ENCODE peak calls at places on chromosome 9, in ten cellular contexts. L is HTR-8/SVneo; Q is sciatic nerve; Z is HT1080; G is stimulated activated CD4-positive, alpha-beta T cell treated with anti-CD3 and anti-CD28 coated beads, Interleukin-1b, Interleukin-23, amount 100 ng/mL, for 48 hours; M is psoas muscle; B is B cell; N is heart left ventricle; X is EL; R is Right ventricle myocardium inferior. W is an unnamed sample.

GRCh38 chr9:99389087-99390033 is 167.3 kb downstream of the SEC61B start:
- DNase-seq in X (peak), Q (no peak), N (no peak), G (no peak), Z (peak), L (no peak), M (no peak), R (no peak), B (no peak), W (no peak)

GRCh38 chr9:27377811-27378345 is 80.9 kb upstream of the EQTN start:
- DNase-seq in Q (no peak), M (no peak), R (no peak), L (no peak), Z (no peak), N (no peak), X (no peak), G (no peak), B (peak), W (no peak)

GRCh38 chr9:18863821-18864220 is 169.2 kb downstream of the SAXO1 start:
- DNase-seq in M (no peak), Q (no peak), G (no peak), X (no peak), R (no peak), B (no peak), N (no peak), Z (no peak), L (no peak), W (no peak)

GRCh38 chr9:105293408-105293807 is 49.0 kb downstream of the SLC44A1 start:
- DNase-seq in Z (no peak), L (no peak), N (no peak), B (no peak), R (no peak), G (no peak), Q (no peak), X (no peak), M (no peak), W (no peak)

GRCh38 chr9:19552693-19553092 is 143.9 kb downstream of the ACER2 start:
- DNase-seq in B (no peak), M (no peak), N (no peak), G (no peak), X (no peak), L (no peak), Q (no peak), R (no peak), Z (no peak), W (no peak)

GRCh38 chr9:97710356-97711222 is 13.4 kb upstream of the XPA start:
- DNase-seq in L (peak), Q (no peak), N (no peak), X (peak), M (no peak), Z (peak), R (no peak), G (peak), B (peak), W (no peak)

GRCh38 chr9:124251605-124252366 is 6.0 kb upstream of the NEK6 start:
- DNase-seq in B (no peak), Q (no peak), Z (peak), M (peak), L (peak), R (no peak), N (no peak), X (peak), G (no peak), W (no peak)

GRCh38 chr9:109771084-109771483 is 8.9 kb upstream of the PALM2AKAP2 start:
- DNase-seq in R (no peak), Z (peak), G (no peak), X (peak), B (no peak), Q (no peak), L (peak), N (no peak), M (no peak), W (no peak)

GRCh38 chr9:137136261-137136925 is 2.6 kb upstream of the GRIN1 start:
- DNase-seq in N (no peak), G (no peak), Q (no peak), M (no peak), R (peak), L (no peak), Z (no peak), B (peak), X (no peak), W (no peak)

GRCh38 chr9:69945671-69946141 is 97.9 kb upstream of the MAMDC2 start:
- DNase-seq in Z (peak), R (peak), X (peak), Q (peak), N (no peak), G (no peak), L (no peak), B (no peak), M (peak), W (no peak)

GRCh38 chr9:80518441-80518840 is 946.7 kb downstream of the TLE4 start:
- DNase-seq in G (no peak), L (no peak), M (no peak), X (no peak), Z (no peak), R (no peak), B (no peak), Q (no peak), N (no peak), W (no peak)

GRCh38 chr9:127918201-127919107 is 1.6 kb upstream of the ST6GALNAC4 start:
- DNase-seq in N (no peak), M (no peak), B (no peak), R (peak), Q (no peak), X (peak), G (no peak), L (no peak), Z (peak), W (peak)

GRCh38 chr9:114680266-114681011 is 1.6 kb downstream of the TEX48 start:
- DNase-seq in X (no peak), M (no peak), Q (no peak), Z (no peak), B (no peak), R (no peak), L (no peak), N (no peak), G (no peak), W (no peak)

GRCh38 chr9:93262537-93263310 is 78.8 kb downstream of the WNK2 start:
- DNase-seq in B (peak), X (no peak), G (no peak), L (no peak), M (peak), Z (no peak), R (peak), N (peak), Q (peak), W (peak)

GRCh38 chr9:13033959-13034695 is 245.4 kb downstream of the MPDZ start:
- DNase-seq in B (no peak), X (peak), N (peak), M (peak), L (peak), Q (peak), Z (peak), R (peak), G (no peak), W (peak)

GRCh38 chr9:108869092-108869725 is 7.1 kb downstream of the ACTL7A start:
- DNase-seq in B (no peak), G (no peak), N (no peak), M (no peak), R (no peak), Z (peak), L (no peak), X (peak), Q (no peak), W (no peak)

GRCh38 chr9:28824410-28824963 is 1251.2 kb upstream of the C9orf72 start:
- DNase-seq in R (no peak), B (no peak), X (no peak), N (no peak), L (no peak), Q (no peak), G (no peak), Z (no peak), M (no peak), W (no peak)

GRCh38 chr9:124973807-124974206 is 32.9 kb upstream of the GOLGA1 start:
- DNase-seq in Q (no peak), G (no peak), M (no peak), B (no peak), Z (no peak), R (no peak), X (no peak), L (no peak), N (no peak), W (no peak)

GRCh38 chr9:70053864-70054263 is 10.2 kb downstream of the MAMDC2 start:
- DNase-seq in R (no peak), L (no peak), B (no peak), M (no peak), X (peak), Z (peak), G (no peak), Q (no peak), N (no peak), W (no peak)

GRCh38 chr9:114893622-114894021 is 36.8 kb downstream of the TNFSF8 start:
- DNase-seq in Q (no peak), M (no peak), R (no peak), B (no peak), N (no peak), L (no peak), X (peak), Z (peak), G (peak), W (no peak)

GRCh38 chr9:126494746-126495145 is 119.0 kb upstream of the LMX1B start:
- DNase-seq in L (no peak), R (no peak), M (no peak), Q (no peak), N (no peak), Z (no peak), B (no peak), X (no peak), G (no peak), W (peak)

GRCh38 chr9:108838017-108838416 is 17.8 kb downstream of the ACTL7B start:
- DNase-seq in M (no peak), L (no peak), Z (no peak), G (no peak), N (no peak), B (no peak), X (peak), Q (no peak), R (no peak), W (no peak)

GRCh38 chr9:114382951-114383865 is 4.6 kb downstream of the AKNA start:
- DNase-seq in B (peak), X (no peak), Z (no peak), G (peak), M (peak), R (no peak), Q (no peak), L (no peak), N (peak), W (peak)

GRCh38 chr9:10008101-10008799 is 604.6 kb downstream of the PTPRD start:
- DNase-seq in G (no peak), Z (no peak), N (no peak), X (no peak), L (no peak), B (no peak), Q (no peak), M (no peak), R (no peak), W (no peak)

GRCh38 chr9:138008081-138008841 is 130.7 kb downstream of the CACNA1B start:
- DNase-seq in G (no peak), Z (peak), Q (no peak), X (peak), N (peak), R (no peak), B (no peak), L (no peak), M (peak), W (peak)

GRCh38 chr9:14314424-14314928 is 535 bp upstream of the NFIB start:
- DNase-seq in Z (peak), L (peak), B (peak), G (no peak), X (peak), R (peak), M (peak), Q (peak), N (peak), W (peak)

GRCh38 chr9:109198736-109199384 is 31.8 kb upstream of the FRRS1L start:
- DNase-seq in L (no peak), B (no peak), X (no peak), M (no peak), N (no peak), G (no peak), R (no peak), Q (no peak), Z (no peak), W (no peak)

GRCh38 chr9:126615251-126615790 is 1.6 kb downstream of the LMX1B start:
- DNase-seq in Q (no peak), M (no peak), L (no peak), B (peak), X (no peak), R (no peak), Z (no peak), N (no peak), G (peak), W (peak)

GRCh38 chr9:19411316-19411715 is 2.5 kb downstream of the ACER2 start:
- DNase-seq in N (no peak), Z (no peak), Q (no peak), B (no peak), L (no peak), M (no peak), R (no peak), G (no peak), X (peak), W (no peak)

GRCh38 chr9:14326264-14326826 is 12.4 kb upstream of the NFIB start:
- DNase-seq in Z (peak), Q (no peak), G (no peak), X (peak), L (no peak), N (no peak), R (no peak), M (no peak), B (no peak), W (no peak)

GRCh38 chr9:124767830-124768229 is 3.3 kb downstream of the NR6A1 start:
- DNase-seq in R (no peak), Z (no peak), B (no peak), Q (no peak), N (no peak), M (no peak), G (no peak), X (no peak), L (no peak), W (no peak)

GRCh38 chr9:116633444-116633843 is 53.7 kb upstream of the TRIM32 start:
- DNase-seq in G (no peak), X (no peak), B (no peak), Q (no peak), R (no peak), L (no peak), N (no peak), M (no peak), Z (no peak), W (no peak)

GRCh38 chr9:92350129-92350739 is 24.5 kb downstream of the CENPP start:
- DNase-seq in G (no peak), Z (no peak), N (no peak), R (no peak), B (no peak), X (no peak), L (no peak), M (no peak), Q (no peak), W (no peak)

GRCh38 chr9:69380301-69380700 is 55.3 kb downstream of the ENTREP1 start:
- DNase-seq in M (no peak), X (no peak), N (no peak), L (no peak), Q (no peak), R (no peak), G (no peak), Z (no peak), B (no peak), W (no peak)

GRCh38 chr9:133108794-133109641 is 12.0 kb downstream of the RALGDS start:
- DNase-seq in X (no peak), G (no peak), R (peak), M (peak), Z (no peak), Q (peak), B (peak), L (no peak), N (peak), W (peak)

GRCh38 chr9:27787941-27788340 is 214.7 kb upstream of the C9orf72 start:
- DNase-seq in M (no peak), L (no peak), X (no peak), G (no peak), N (no peak), B (no peak), R (no peak), Z (peak), Q (no peak), W (no peak)

GRCh38 chr9:121604242-121604641 is 47.2 kb upstream of the DAB2IP start:
- DNase-seq in L (no peak), G (no peak), X (peak), Q (no peak), N (no peak), B (no peak), R (no peak), M (peak), Z (peak), W (no peak)